ENCODE peak calls at places on chromosome 19, in nine cellular contexts. N is AG04449, I is A673, O is tibial nerve, W is heart right ventricle, H is uterus, D is fibroblast of lung, L is fibroblast of mammary gland, A is tibial artery. X is an unnamed sample.

GRCh38 chr19:31348416-31349159 is 648 bp downstream of the TSHZ3 start:
- DNase-seq in L (no peak), O (no peak), W (peak), I (peak), N (no peak), D (peak), A (no peak), H (peak), X (no peak)

GRCh38 chr19:14337510-14337909 is 43.7 kb upstream of the ADGRE5 start:
- DNase-seq in H (no peak), L (peak), A (no peak), D (no peak), W (no peak), O (no peak), I (peak), N (no peak), X (no peak)

GRCh38 chr19:6099633-6100032 is 10.7 kb downstream of the RFX2 start:
- DNase-seq in H (no peak), D (no peak), I (no peak), W (no peak), N (no peak), A (peak), L (no peak), O (no peak), X (no peak)

GRCh38 chr19:11194657-11195056 is 2.7 kb downstream of the KANK2 start:
- DNase-seq in N (no peak), D (peak), W (no peak), I (no peak), O (no peak), A (no peak), L (no peak), H (no peak), X (no peak)

GRCh38 chr19:14718522-14719113 is 28.8 kb downstream of the ZNF333 start:
- DNase-seq in A (no peak), D (peak), N (no peak), W (no peak), L (peak), I (no peak), O (no peak), H (no peak), X (no peak)

GRCh38 chr19:11361771-11362731 is 6.8 kb downstream of the PLPPR2 start:
- DNase-seq in D (no peak), W (no peak), I (no peak), L (no peak), O (no peak), A (no peak), N (no peak), H (no peak), X (no peak)

GRCh38 chr19:40611096-40611495 is 9.9 kb downstream of the LTBP4 start:
- DNase-seq in N (no peak), H (no peak), I (no peak), A (no peak), L (no peak), O (no peak), D (no peak), W (no peak), X (no peak)

GRCh38 chr19:13060233-13060963 is 42.3 kb downstream of the LYL1 start:
- DNase-seq in W (no peak), D (peak), L (peak), N (no peak), H (peak), O (no peak), A (peak), I (no peak), X (no peak)

GRCh38 chr19:46958542-46958941 is 61.1 kb upstream of the NPAS1 start:
- DNase-seq in D (peak), O (no peak), H (no peak), I (no peak), N (no peak), L (peak), A (no peak), W (no peak), X (peak)

GRCh38 chr19:40805258-40805868 is 6.4 kb downstream of the EGLN2 start:
- DNase-seq in L (no peak), A (no peak), O (no peak), N (no peak), D (no peak), H (no peak), I (no peak), W (peak), X (no peak)

GRCh38 chr19:16324384-16325160 is at the start of gene KLF2:
- DNase-seq in L (peak), I (peak), W (peak), A (peak), D (peak), O (peak), N (no peak), H (peak), X (peak)

GRCh38 chr19:38803543-38803942 is 9.2 kb downstream of the LGALS4 start:
- DNase-seq in H (no peak), I (no peak), O (no peak), L (no peak), W (no peak), A (no peak), D (no peak), N (no peak), X (no peak)

GRCh38 chr19:14101003-14101545 is 10.5 kb upstream of the SAMD1 start:
- DNase-seq in D (no peak), N (no peak), H (no peak), A (no peak), O (no peak), W (no peak), L (no peak), I (no peak), X (no peak)

GRCh38 chr19:39420769-39421168 is 8.3 kb downstream of the PLEKHG2 start:
- DNase-seq in L (no peak), N (no peak), A (no peak), O (no peak), D (no peak), I (no peak), W (no peak), H (no peak), X (no peak)

GRCh38 chr19:34479396-34479795 is 2.2 kb upstream of the WTIP start:
- DNase-seq in I (no peak), D (no peak), W (no peak), L (no peak), A (peak), O (no peak), N (no peak), H (no peak), X (no peak)

GRCh38 chr19:32879741-32880140 is 10.2 kb upstream of the SLC7A9 start:
- DNase-seq in D (no peak), I (no peak), L (no peak), N (no peak), A (peak), W (no peak), H (no peak), O (no peak), X (no peak)

GRCh38 chr19:33376423-33376822 is 2.9 kb downstream of the CEBPG start:
- DNase-seq in I (no peak), A (peak), N (peak), W (peak), H (peak), L (peak), D (peak), O (peak), X (peak)

GRCh38 chr19:53908106-53908932 is 759 bp upstream of the CACNG7 start:
- DNase-seq in W (peak), D (peak), O (no peak), N (no peak), A (no peak), I (peak), L (peak), H (peak), X (no peak)

GRCh38 chr19:13150919-13151604 is 851 bp downstream of the IER2 start:
- DNase-seq in I (peak), A (peak), W (peak), O (no peak), D (no peak), N (no peak), H (peak), L (no peak), X (no peak)

GRCh38 chr19:23547156-23547555 is 139.9 kb downstream of the ZNF675 start:
- DNase-seq in N (no peak), A (no peak), L (no peak), D (no peak), O (no peak), I (no peak), H (no peak), W (no peak), X (no peak)

GRCh38 chr19:35018379-35018778 is 11.9 kb upstream of the SCN1B start:
- DNase-seq in W (no peak), O (no peak), I (no peak), H (no peak), A (no peak), N (no peak), D (no peak), L (no peak), X (no peak)

GRCh38 chr19:33740811-33741396 is 55.8 kb upstream of the KCTD15 start:
- DNase-seq in H (no peak), D (peak), I (peak), N (no peak), O (no peak), L (peak), A (no peak), W (peak), X (no peak)

GRCh38 chr19:41999071-41999877 is 5.2 kb upstream of the ATP1A3 start:
- DNase-seq in D (no peak), W (no peak), N (no peak), A (no peak), O (no peak), I (peak), L (no peak), H (no peak), X (no peak)

DNA sequence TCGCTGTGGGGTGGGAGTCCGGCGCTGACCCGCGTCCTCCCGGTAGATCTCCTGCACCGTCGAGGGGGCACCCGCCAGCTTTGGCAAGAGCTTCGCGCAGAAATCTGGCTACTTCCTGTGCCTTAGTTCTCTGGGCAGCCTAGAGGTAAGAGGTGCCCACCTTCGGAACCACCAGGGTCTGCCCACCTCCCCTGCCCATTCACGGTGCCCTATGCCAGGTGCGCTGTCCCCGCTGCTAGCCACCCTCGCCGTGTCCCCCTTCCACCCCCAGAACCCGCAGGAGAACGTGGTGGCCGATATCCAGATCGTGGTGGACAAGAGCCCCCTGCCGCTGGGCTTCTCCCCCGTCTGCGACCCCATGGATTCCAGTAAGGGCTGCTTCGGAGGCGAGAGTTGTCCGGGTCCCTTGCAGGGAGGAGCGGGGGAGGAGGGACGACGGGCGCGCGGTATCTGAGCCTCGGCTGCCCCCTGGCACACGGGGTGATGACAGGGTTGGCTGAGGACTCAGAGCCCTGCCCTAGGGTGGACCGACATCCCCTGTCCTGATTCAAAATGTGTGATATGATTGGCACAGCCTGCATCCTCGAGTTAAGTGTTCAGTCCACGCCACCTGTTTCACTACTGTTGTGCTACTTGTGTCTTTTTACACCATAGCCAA is 549 bp downstream of the MVB12A start:
- DNase-seq in H (peak), L (no peak), I (no peak), O (no peak), A (peak), W (peak), N (no peak), D (no peak), X (no peak)
- TF ChIP-seq CTCF in H (peak), L (no peak), I (no peak), O (no peak), A (no peak), W (peak), N (peak), D (no peak), X (no peak)

GRCh38 chr19:3275583-3276340 is 51.3 kb downstream of the CELF5 start:
- DNase-seq in W (peak), H (peak), N (no peak), I (peak), L (peak), O (no peak), D (peak), A (no peak), X (peak)
- TF ChIP-seq CTCF in W (peak), H (no peak), N (no peak), I (peak), L (no peak), O (no peak), D (no peak), A (no peak), X (no peak)

GRCh38 chr19:21164541-21164940 is 22.7 kb downstream of the ZNF431 start:
- DNase-seq in I (no peak), L (no peak), N (no peak), W (no peak), O (no peak), A (no peak), H (no peak), D (no peak), X (no peak)

GRCh38 chr19:21158523-21159135 is 16.8 kb downstream of the ZNF431 start:
- DNase-seq in L (peak), A (no peak), H (no peak), W (no peak), D (peak), O (no peak), N (peak), I (no peak), X (no peak)
- TF ChIP-seq CTCF in L (no peak), A (no peak), H (no peak), W (no peak), D (no peak), O (no peak), N (no peak), I (no peak), X (no peak)

GRCh38 chr19:17582613-17583012 is 27.2 kb downstream of the COLGALT1 start:
- DNase-seq in O (no peak), L (no peak), I (no peak), D (no peak), H (no peak), N (no peak), A (no peak), W (no peak), X (no peak)
- TF ChIP-seq CTCF in O (no peak), L (no peak), I (peak), D (no peak), H (no peak), N (no peak), A (no peak), W (no peak), X (no peak)

GRCh38 chr19:18254546-18255500 is 19.4 kb downstream of the IQCN start:
- DNase-seq in L (no peak), D (no peak), A (no peak), O (no peak), N (no peak), I (no peak), W (no peak), H (no peak), X (no peak)
- TF ChIP-seq CTCF in L (no peak), D (no peak), A (no peak), O (no peak), N (no peak), I (no peak), W (no peak), H (no peak), X (no peak)

DNA sequence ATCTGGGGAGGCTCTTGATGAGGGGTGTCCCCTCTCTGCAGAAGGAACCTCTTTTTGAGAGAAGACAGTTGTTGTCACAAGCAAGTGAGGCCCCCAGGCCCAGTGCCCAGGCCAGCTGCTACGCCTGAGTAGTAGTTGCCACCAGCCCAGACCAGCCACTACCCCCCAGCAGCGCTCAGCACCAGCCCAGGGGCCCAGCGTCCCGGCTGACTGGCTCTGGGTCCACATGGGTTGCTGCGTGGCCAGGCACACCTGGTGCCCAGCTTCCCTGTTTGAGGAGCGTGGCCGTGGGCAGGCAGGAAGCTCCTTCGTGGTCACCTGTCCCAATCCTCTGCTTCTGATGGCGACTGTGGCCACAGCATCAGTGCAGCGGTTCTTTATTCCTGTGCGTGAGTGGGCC is 84.7 kb downstream of the KDM4B start:
- DNase-seq in A (no peak), D (no peak), L (no peak), N (no peak), H (no peak), O (no peak), W (no peak), I (no peak), X (no peak)
- TF ChIP-seq CTCF in A (no peak), D (no peak), L (no peak), N (no peak), H (no peak), O (no peak), W (no peak), I (no peak), X (no peak)

GRCh38 chr19:51830263-51830662 is 35.3 kb downstream of the FPR3 start:
- DNase-seq in D (no peak), N (no peak), W (no peak), A (no peak), L (peak), I (peak), O (no peak), H (no peak), X (no peak)
- TF ChIP-seq CTCF in D (no peak), N (no peak), W (peak), A (no peak), L (no peak), I (peak), O (no peak), H (no peak), X (no peak)

GRCh38 chr19:58021541-58022282 is 12.1 kb upstream of the ZSCAN1 start:
- DNase-seq in O (no peak), D (peak), N (no peak), H (peak), L (peak), I (peak), A (no peak), W (peak), X (no peak)
- TF ChIP-seq CTCF in O (peak), D (peak), N (peak), H (peak), L (peak), I (peak), A (peak), W (peak), X (peak)